ENCODE peak calls at places on chromosomes 13 and 19, in six cellular contexts. One of them, this sample, is unnamed.

GRCh38 chr13:32125221-32125621 is 93.6 kb downstream of the FRY start:
- DNase-seq in stimulated activated CD8-positive, alpha-beta memory T cell treated with anti-CD3 and anti-CD28 coated beads, Interleukin-15, amount 100 ng/mL, for 1 hour: no peak
- DNase-seq in HT-29: no peak
- DNase-seq in GM13976: peak; percentile 16
- DNase-seq in SHP77: no peak
- DNase-seq in A172: no peak
- DNase-seq in this sample: no peak

GRCh38 chr13:24664726-24665409 is 15.3 kb upstream of the ATP12A start:
- DNase-seq in stimulated activated CD8-positive, alpha-beta memory T cell treated with anti-CD3 and anti-CD28 coated beads, Interleukin-15, amount 100 ng/mL, for 1 hour: no peak
- DNase-seq in HT-29: no peak
- DNase-seq in GM13976: no peak
- DNase-seq in SHP77: no peak
- DNase-seq in A172: peak; percentile 40
- DNase-seq in this sample: no peak

GRCh38 chr13:27137759-27138158 is 33.9 kb downstream of the USP12 start:
- DNase-seq in stimulated activated CD8-positive, alpha-beta memory T cell treated with anti-CD3 and anti-CD28 coated beads, Interleukin-15, amount 100 ng/mL, for 1 hour: no peak
- DNase-seq in HT-29: no peak
- DNase-seq in GM13976: no peak
- DNase-seq in SHP77: no peak
- DNase-seq in A172: no peak
- DNase-seq in this sample: no peak

GRCh38 chr19:34589730-34590129 is 87.2 kb downstream of the SCGB2B2 start:
- DNase-seq in stimulated activated CD8-positive, alpha-beta memory T cell treated with anti-CD3 and anti-CD28 coated beads, Interleukin-15, amount 100 ng/mL, for 1 hour: no peak
- DNase-seq in HT-29: no peak
- DNase-seq in GM13976: peak; percentile 12
- DNase-seq in SHP77: peak; percentile 39
- DNase-seq in A172: no peak
- DNase-seq in this sample: no peak

GRCh38 chr19:10868872-10869547 is 2.3 kb upstream of the CARM1 start:
- DNase-seq in stimulated activated CD8-positive, alpha-beta memory T cell treated with anti-CD3 and anti-CD28 coated beads, Interleukin-15, amount 100 ng/mL, for 1 hour: no peak
- DNase-seq in HT-29: no peak
- DNase-seq in GM13976: no peak
- DNase-seq in SHP77: no peak
- DNase-seq in A172: no peak
- DNase-seq in this sample: no peak

GRCh38 chr13:109371066-109371465 is 415.3 kb downstream of the IRS2 start:
- DNase-seq in stimulated activated CD8-positive, alpha-beta memory T cell treated with anti-CD3 and anti-CD28 coated beads, Interleukin-15, amount 100 ng/mL, for 1 hour: no peak
- DNase-seq in HT-29: no peak
- DNase-seq in GM13976: no peak
- DNase-seq in SHP77: no peak
- DNase-seq in A172: no peak
- DNase-seq in this sample: no peak

GRCh38 chr13:81001828-81002385 is 661.0 kb upstream of the SPRY2 start:
- DNase-seq in stimulated activated CD8-positive, alpha-beta memory T cell treated with anti-CD3 and anti-CD28 coated beads, Interleukin-15, amount 100 ng/mL, for 1 hour: no peak
- DNase-seq in HT-29: no peak
- DNase-seq in GM13976: no peak
- DNase-seq in SHP77: no peak
- DNase-seq in A172: no peak
- DNase-seq in this sample: no peak

GRCh38 chr19:15280915-15281683 is 48.9 kb upstream of the EPHX3 start:
- DNase-seq in stimulated activated CD8-positive, alpha-beta memory T cell treated with anti-CD3 and anti-CD28 coated beads, Interleukin-15, amount 100 ng/mL, for 1 hour: no peak
- DNase-seq in HT-29: peak; percentile 28
- DNase-seq in GM13976: no peak
- DNase-seq in SHP77: peak; percentile 52
- DNase-seq in A172: peak; percentile 71
- DNase-seq in this sample: peak; percentile 35

GRCh38 chr19:12749938-12750521 is 1.6 kb upstream of the BEST2 start:
- DNase-seq in stimulated activated CD8-positive, alpha-beta memory T cell treated with anti-CD3 and anti-CD28 coated beads, Interleukin-15, amount 100 ng/mL, for 1 hour: no peak
- DNase-seq in HT-29: no peak
- DNase-seq in GM13976: no peak
- DNase-seq in SHP77: no peak
- DNase-seq in A172: no peak
- DNase-seq in this sample: no peak

GRCh38 chr13:49821216-49821820 is 28.8 kb upstream of the KPNA3 start:
- DNase-seq in stimulated activated CD8-positive, alpha-beta memory T cell treated with anti-CD3 and anti-CD28 coated beads, Interleukin-15, amount 100 ng/mL, for 1 hour: no peak
- DNase-seq in HT-29: peak; percentile 14
- DNase-seq in GM13976: no peak
- DNase-seq in SHP77: no peak
- DNase-seq in A172: peak; percentile 14
- DNase-seq in this sample: no peak

GRCh38 chr19:9792191-9793050 is 23.9 kb upstream of the ZNF846 start:
- DNase-seq in stimulated activated CD8-positive, alpha-beta memory T cell treated with anti-CD3 and anti-CD28 coated beads, Interleukin-15, amount 100 ng/mL, for 1 hour: peak; percentile 89
- DNase-seq in HT-29: peak; percentile 73
- DNase-seq in GM13976: peak; percentile 90
- DNase-seq in SHP77: peak; percentile 96
- DNase-seq in A172: peak; percentile 63
- DNase-seq in this sample: peak; percentile 81

GRCh38 chr19:57068921-57069697 is 50.7 kb upstream of the USP29 start:
- DNase-seq in stimulated activated CD8-positive, alpha-beta memory T cell treated with anti-CD3 and anti-CD28 coated beads, Interleukin-15, amount 100 ng/mL, for 1 hour: no peak
- DNase-seq in HT-29: peak; percentile 7
- DNase-seq in GM13976: no peak
- DNase-seq in SHP77: no peak
- DNase-seq in A172: no peak
- DNase-seq in this sample: peak; percentile 77

GRCh38 chr13:50130686-50131051 is 115.4 kb downstream of the KCNRG start:
- DNase-seq in stimulated activated CD8-positive, alpha-beta memory T cell treated with anti-CD3 and anti-CD28 coated beads, Interleukin-15, amount 100 ng/mL, for 1 hour: no peak
- DNase-seq in HT-29: no peak
- DNase-seq in GM13976: peak; percentile 38
- DNase-seq in SHP77: no peak
- DNase-seq in A172: peak; percentile 11
- DNase-seq in this sample: no peak

GRCh38 chr19:14561832-14562351 is 10.0 kb downstream of the NDUFB7 start:
- DNase-seq in stimulated activated CD8-positive, alpha-beta memory T cell treated with anti-CD3 and anti-CD28 coated beads, Interleukin-15, amount 100 ng/mL, for 1 hour: no peak
- DNase-seq in HT-29: no peak
- DNase-seq in GM13976: peak; percentile 73
- DNase-seq in SHP77: no peak
- DNase-seq in A172: peak; percentile 58
- DNase-seq in this sample: no peak

GRCh38 chr13:109479991-109480696 is 306.2 kb downstream of the IRS2 start:
- DNase-seq in stimulated activated CD8-positive, alpha-beta memory T cell treated with anti-CD3 and anti-CD28 coated beads, Interleukin-15, amount 100 ng/mL, for 1 hour: no peak
- DNase-seq in HT-29: no peak
- DNase-seq in GM13976: no peak
- DNase-seq in SHP77: peak; percentile 56
- DNase-seq in A172: peak; percentile 6
- DNase-seq in this sample: no peak

GRCh38 chr19:3969435-3970312 is 1.2 kb downstream of the DAPK3 start:
- DNase-seq in stimulated activated CD8-positive, alpha-beta memory T cell treated with anti-CD3 and anti-CD28 coated beads, Interleukin-15, amount 100 ng/mL, for 1 hour: no peak
- DNase-seq in HT-29: peak; percentile 37
- DNase-seq in GM13976: no peak
- DNase-seq in SHP77: no peak
- DNase-seq in A172: peak; percentile 91
- DNase-seq in this sample: no peak

GRCh38 chr19:46892252-46893179 is 31.7 kb downstream of the ARHGAP35 start:
- DNase-seq in stimulated activated CD8-positive, alpha-beta memory T cell treated with anti-CD3 and anti-CD28 coated beads, Interleukin-15, amount 100 ng/mL, for 1 hour: no peak
- DNase-seq in HT-29: no peak
- DNase-seq in GM13976: peak; percentile 50
- DNase-seq in SHP77: no peak
- DNase-seq in A172: no peak
- DNase-seq in this sample: peak; percentile 9

GRCh38 chr19:28977826-28978225 is 235.1 kb downstream of the UQCRFS1 start:
- DNase-seq in stimulated activated CD8-positive, alpha-beta memory T cell treated with anti-CD3 and anti-CD28 coated beads, Interleukin-15, amount 100 ng/mL, for 1 hour: no peak
- DNase-seq in HT-29: no peak
- DNase-seq in GM13976: no peak
- DNase-seq in SHP77: no peak
- DNase-seq in A172: no peak
- DNase-seq in this sample: no peak

GRCh38 chr13:74246398-74246975 is 112.3 kb upstream of the KLF12 start:
- DNase-seq in stimulated activated CD8-positive, alpha-beta memory T cell treated with anti-CD3 and anti-CD28 coated beads, Interleukin-15, amount 100 ng/mL, for 1 hour: peak; percentile 22
- DNase-seq in HT-29: no peak
- DNase-seq in GM13976: no peak
- DNase-seq in SHP77: no peak
- DNase-seq in A172: no peak
- DNase-seq in this sample: no peak

GRCh38 chr13:51524846-51525566 is 59.3 kb upstream of the WDFY2 start:
- DNase-seq in stimulated activated CD8-positive, alpha-beta memory T cell treated with anti-CD3 and anti-CD28 coated beads, Interleukin-15, amount 100 ng/mL, for 1 hour: no peak
- DNase-seq in HT-29: no peak
- DNase-seq in GM13976: no peak
- DNase-seq in SHP77: no peak
- DNase-seq in A172: no peak
- DNase-seq in this sample: no peak

GRCh38 chr13:80695841-80696240 is 354.9 kb upstream of the SPRY2 start:
- DNase-seq in stimulated activated CD8-positive, alpha-beta memory T cell treated with anti-CD3 and anti-CD28 coated beads, Interleukin-15, amount 100 ng/mL, for 1 hour: no peak
- DNase-seq in HT-29: no peak
- DNase-seq in GM13976: no peak
- DNase-seq in SHP77: no peak
- DNase-seq in A172: no peak
- DNase-seq in this sample: no peak